ENCODE peak calls at places on chromosomes 2 and 18, in four cellular contexts. Y is H7, W is PC-9, V is prostate gland. B is an unnamed sample.

GRCh38 chr2:211396815-211397214 is 840.4 kb downstream of the CPS1 start:
- DNase-seq in Y (no peak), W (no peak), V (peak), B (no peak)

GRCh38 chr18:48838921-48839818 is 111.6 kb downstream of the SMAD7 start:
- DNase-seq in Y (no peak), W (peak), V (no peak), B (no peak)

GRCh38 chr2:65300772-65301711 is 73.4 kb downstream of the ACTR2 start:
- DNase-seq in Y (peak), W (no peak), V (peak), B (peak)

GRCh38 chr18:35502062-35502461 is 4.3 kb upstream of the INO80C start:
- DNase-seq in Y (no peak), W (no peak), V (no peak), B (no peak)

GRCh38 chr2:158714420-158714819 is 80.7 kb upstream of the DAPL1 start:
- DNase-seq in Y (no peak), W (no peak), V (no peak), B (no peak)

GRCh38 chr2:144519934-144520717 is at the start of gene ZEB2:
- DNase-seq in Y (peak), W (no peak), V (no peak), B (peak)

GRCh38 chr18:136433-136832 is 21.9 kb upstream of the USP14 start:
- DNase-seq in Y (peak), W (no peak), V (no peak), B (no peak)

GRCh38 chr2:120793682-120794403 is 58.2 kb downstream of the GLI2 start:
- DNase-seq in Y (no peak), W (peak), V (no peak), B (no peak)

GRCh38 chr2:128978155-128978707 is 659.6 kb upstream of the HS6ST1 start:
- DNase-seq in Y (peak), W (no peak), V (peak), B (no peak)

GRCh38 chr2:64947906-64948305 is 41.3 kb upstream of the SLC1A4 start:
- DNase-seq in Y (no peak), W (no peak), V (no peak), B (no peak)

GRCh38 chr2:207778298-207778882 is 8.7 kb upstream of the FZD5 start:
- DNase-seq in Y (no peak), W (no peak), V (no peak), B (no peak)

GRCh38 chr2:85266424-85267041 is 61.3 kb downstream of the TGOLN2 start:
- DNase-seq in Y (peak), W (peak), V (peak), B (peak)

GRCh38 chr2:95058989-95059601 is 33.6 kb downstream of the MAL start:
- DNase-seq in Y (peak), W (peak), V (no peak), B (no peak)

GRCh38 chr18:74476154-74476553 is 19.0 kb upstream of the DIPK1C start:
- DNase-seq in Y (peak), W (no peak), V (no peak), B (no peak)

GRCh38 chr2:232937278-232937906 is 67.3 kb downstream of the SNORC start:
- DNase-seq in Y (no peak), W (peak), V (no peak), B (no peak)

GRCh38 chr2:23231865-23232264 is 153.1 kb upstream of the KLHL29 start:
- DNase-seq in Y (no peak), W (no peak), V (no peak), B (no peak)

GRCh38 chr2:217085543-217085942 is 225.7 kb upstream of the TNP1 start:
- DNase-seq in Y (no peak), W (no peak), V (no peak), B (no peak)

GRCh38 chr18:55404811-55405654 is 183.0 kb downstream of the TCF4 start:
- DNase-seq in Y (no peak), W (no peak), V (no peak), B (no peak)

GRCh38 chr18:55401638-55402191 is 186.3 kb downstream of the TCF4 start:
- DNase-seq in Y (no peak), W (no peak), V (no peak), B (no peak)

GRCh38 chr18:55402731-55403405 is 185.1 kb downstream of the TCF4 start:
- DNase-seq in Y (no peak), W (no peak), V (no peak), B (no peak)

GRCh38 chr18:55404136-55404810 is 183.7 kb downstream of the TCF4 start:
- DNase-seq in Y (no peak), W (no peak), V (no peak), B (no peak)

GRCh38 chr18:55403555-55403954 is 184.4 kb downstream of the TCF4 start:
- DNase-seq in Y (no peak), W (no peak), V (no peak), B (no peak)
- H3K4me3 ChIP-seq in Y (no peak), W (no peak), V (no peak), B (peak)

GRCh38 chr2:201100497-201100896 is 15.5 kb upstream of the CFLAR start:
- DNase-seq in Y (no peak), W (no peak), V (no peak), B (no peak)
- H3K4me3 ChIP-seq in Y (no peak), W (no peak), V (no peak), B (no peak)

DNA sequence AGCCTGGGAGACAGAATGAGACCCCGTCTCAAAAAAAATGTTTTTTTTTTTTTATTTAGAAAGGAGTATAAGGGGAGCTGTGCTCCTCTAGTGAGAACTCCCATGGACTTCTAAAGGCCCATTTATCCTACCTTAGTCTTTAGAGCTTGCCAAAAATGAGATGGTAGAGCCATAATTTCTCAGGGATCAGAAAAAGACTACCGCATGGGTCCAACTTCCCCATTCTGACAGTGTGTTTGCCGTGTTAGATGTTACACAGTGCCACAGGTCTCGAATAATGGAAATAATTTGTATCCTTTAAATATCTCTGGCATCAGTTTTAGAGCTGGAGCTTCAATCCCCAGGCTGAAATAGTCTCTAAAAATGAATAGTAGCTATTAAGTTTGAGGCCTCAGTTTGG is 6.0 kb upstream of the SLC39A10 start:
- DNase-seq in Y (no peak), W (no peak), V (no peak), B (no peak)
- H3K4me3 ChIP-seq in Y (no peak), W (no peak), V (no peak), B (no peak)

DNA sequence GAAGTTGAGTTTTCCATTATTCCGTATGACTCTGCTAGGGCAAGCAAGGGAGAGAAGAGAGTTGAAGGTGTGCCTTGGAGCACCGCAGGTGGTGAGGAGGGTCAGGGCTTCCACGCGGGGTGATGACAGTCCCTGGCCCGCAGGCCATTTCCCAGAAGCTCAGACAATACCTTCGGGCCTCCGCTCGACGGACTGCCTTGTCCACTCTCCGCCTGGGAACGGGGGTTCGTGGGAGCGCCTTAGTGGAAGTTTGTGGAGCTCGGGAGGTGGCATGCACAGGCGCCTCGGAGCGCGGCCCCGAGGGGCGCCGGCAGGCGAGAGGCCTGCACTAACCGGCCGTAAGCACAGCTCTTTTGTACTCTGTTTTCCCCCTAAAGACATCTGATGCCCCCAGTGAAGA is 69.8 kb downstream of the ARHGEF33 start:
- DNase-seq in Y (no peak), W (no peak), V (no peak), B (no peak)
- H3K4me3 ChIP-seq in Y (no peak), W (no peak), V (no peak), B (peak)

GRCh38 chr2:237701859-237702370 is 74.5 kb downstream of the LRRFIP1 start:
- DNase-seq in Y (no peak), W (no peak), V (no peak), B (no peak)
- H3K4me3 ChIP-seq in Y (no peak), W (no peak), V (no peak), B (no peak)

GRCh38 chr2:148927010-148927409 is 52.0 kb downstream of the KIF5C start:
- DNase-seq in Y (peak), W (no peak), V (no peak), B (no peak)
- H3K4me3 ChIP-seq in Y (no peak), W (no peak), V (no peak), B (no peak)

B was measured in psoas muscle.